ENCODE peak calls at places on chromosome 12, in seven cellular contexts. O is trophoblast cell; F is heart left ventricle; G is ovary; E is CD8-positive, alpha-beta memory T cell; D is astrocyte; K is Karpas-422. Y is an unnamed sample.

GRCh38 chr12:67854351-67854750 is 134.9 kb upstream of the IFNG-AS1 start:
- DNase-seq in O (no peak), F (no peak), G (no peak), E (no peak), D (peak; percentile 71), K (no peak), Y (no peak)

GRCh38 chr12:14780851-14781250 is 22.4 kb downstream of the WBP11 start:
- DNase-seq in O (no peak), F (no peak), G (no peak), E (no peak), D (no peak), K (no peak), Y (no peak)

GRCh38 chr12:87930033-87930432 is 99.2 kb downstream of the C12orf50 start:
- DNase-seq in O (peak; percentile 14), F (no peak), G (no peak), E (no peak), D (peak; percentile 66), K (no peak), Y (no peak)

GRCh38 chr12:66375560-66375959 is 73.3 kb downstream of the HELB start:
- DNase-seq in O (no peak), F (no peak), G (no peak), E (no peak), D (no peak), K (no peak), Y (no peak)

GRCh38 chr12:52216807-52217206 is 16.2 kb upstream of the KRT7 start:
- DNase-seq in O (no peak), F (no peak), G (no peak), E (no peak), D (no peak), K (no peak), Y (peak; percentile 79)

GRCh38 chr12:107491856-107492255 is 193.7 kb upstream of the PWP1 start:
- DNase-seq in O (no peak), F (no peak), G (no peak), E (no peak), D (no peak), K (no peak), Y (no peak)

GRCh38 chr12:69544087-69544486 is 41.2 kb upstream of the CCT2 start:
- DNase-seq in O (peak; percentile 39), F (no peak), G (no peak), E (no peak), D (no peak), K (no peak), Y (no peak)

GRCh38 chr12:920676-921075 is 28.8 kb downstream of the RAD52 start:
- DNase-seq in O (no peak), F (no peak), G (no peak), E (no peak), D (no peak), K (no peak), Y (no peak)

GRCh38 chr12:6817056-6817455 is 4.6 kb upstream of the GPR162 start:
- DNase-seq in O (no peak), F (no peak), G (no peak), E (no peak), D (no peak), K (no peak), Y (no peak)

GRCh38 chr12:180445-180844 is 33.5 kb downstream of the SLC6A12 start:
- DNase-seq in O (peak; percentile 5), F (peak; percentile 63), G (no peak), E (no peak), D (peak; percentile 8), K (no peak), Y (no peak)

GRCh38 chr12:88865537-88865936 is 285.3 kb upstream of the KITLG start:
- DNase-seq in O (no peak), F (no peak), G (no peak), E (no peak), D (no peak), K (no peak), Y (no peak)

GRCh38 chr12:2412305-2412643 is 359.5 kb downstream of the CACNA1C start:
- DNase-seq in O (no peak), F (no peak), G (no peak), E (no peak), D (no peak), K (no peak), Y (no peak)

GRCh38 chr12:6310771-6311610 is 509 bp downstream of the PLEKHG6 start:
- DNase-seq in O (peak; percentile 55), F (no peak), G (no peak), E (no peak), D (no peak), K (no peak), Y (no peak)

GRCh38 chr12:93003540-93004239 is 74.6 kb upstream of the EEA1 start:
- DNase-seq in O (no peak), F (no peak), G (no peak), E (no peak), D (no peak), K (no peak), Y (no peak)

GRCh38 chr12:53948650-53949593 is 5.8 kb upstream of the HOXC12 start:
- DNase-seq in O (no peak), F (no peak), G (no peak), E (no peak), D (no peak), K (no peak), Y (no peak)

GRCh38 chr12:88638956-88639355 is 58.7 kb upstream of the KITLG start:
- DNase-seq in O (peak; percentile 14), F (no peak), G (no peak), E (no peak), D (no peak), K (no peak), Y (no peak)

GRCh38 chr12:116745554-116745953 is 7.4 kb downstream of the RNFT2 start:
- DNase-seq in O (no peak), F (no peak), G (no peak), E (no peak), D (no peak), K (no peak), Y (no peak)

DNA sequence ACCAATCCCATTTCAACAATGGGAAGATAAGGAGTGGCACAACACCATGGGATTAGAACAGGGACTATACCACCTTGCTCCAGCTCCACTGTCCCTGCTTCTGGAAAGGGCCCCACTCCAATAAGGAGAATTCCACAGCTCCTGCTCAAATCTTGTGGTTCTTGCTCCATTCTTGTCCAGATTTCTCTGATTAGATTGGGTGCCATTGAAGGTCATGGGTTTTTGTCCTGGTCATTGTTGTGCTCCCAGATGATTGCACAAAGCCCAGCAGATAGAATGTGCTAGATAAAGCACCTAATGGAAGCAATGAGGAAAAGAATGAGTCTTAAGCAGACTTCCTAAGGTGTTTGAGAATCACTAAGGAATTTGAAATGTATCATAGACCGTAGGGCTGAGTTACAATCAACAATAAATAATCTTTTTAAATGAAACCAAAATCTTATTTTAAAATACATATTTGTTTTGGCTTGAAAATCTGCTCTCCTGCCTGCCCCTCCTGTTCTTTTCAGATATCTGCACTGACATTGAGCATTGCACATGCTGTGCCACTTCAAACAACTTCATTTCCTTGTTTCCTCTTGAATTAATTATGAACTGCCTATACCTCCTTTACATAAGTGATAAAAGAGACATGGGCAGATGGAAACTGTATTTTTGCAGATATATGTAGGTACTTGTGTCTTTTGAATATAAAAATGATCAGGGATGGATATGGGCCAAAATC is 115.9 kb downstream of the FGD4 start:
- DNase-seq in O (peak; percentile 84), F (no peak), G (no peak), E (no peak), D (no peak), K (no peak), Y (no peak)
- H3K4me1 ChIP-seq in O (no peaks in the 10 kb centered on the region), F (peaks cover 13% of the 10 kb centered on the region), G (no peaks in the 10 kb centered on the region), E (no peaks in the 10 kb centered on the region), D (no peaks in the 10 kb centered on the region), K (no peaks in the 10 kb centered on the region), Y (peaks cover 18% of the 10 kb centered on the region)

DNA sequence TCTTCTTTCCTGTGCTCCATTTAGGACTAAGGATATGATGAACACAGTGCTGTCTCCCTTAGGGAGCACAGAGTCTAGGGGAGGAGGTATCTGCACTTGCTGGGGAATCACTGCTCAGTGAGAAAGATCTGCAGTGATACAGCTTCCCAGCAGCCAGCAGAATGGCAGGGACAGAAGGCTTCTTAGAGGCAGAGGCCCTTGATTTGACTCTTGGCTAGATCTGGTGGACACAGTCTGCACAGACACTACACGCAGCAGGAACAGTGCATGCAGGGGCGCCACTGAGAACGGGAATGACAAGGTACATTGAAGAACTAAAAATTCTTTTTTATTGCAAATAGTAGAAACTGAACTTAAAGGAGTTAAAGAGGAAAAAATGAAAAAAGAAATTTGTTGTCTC is 51.6 kb downstream of the KCNA1 start:
- DNase-seq in O (no peak), F (no peak), G (no peak), E (no peak), D (no peak), K (no peak), Y (no peak)
- H3K27me3 ChIP-seq in O (no peaks in the 10 kb centered on the region), F (peaks cover 16% of the 10 kb centered on the region), G (no peaks in the 10 kb centered on the region), E (no peaks in the 10 kb centered on the region), D (peaks cover 5% of the 10 kb centered on the region), K (no peaks in the 10 kb centered on the region), Y (no peaks in the 10 kb centered on the region)

DNA sequence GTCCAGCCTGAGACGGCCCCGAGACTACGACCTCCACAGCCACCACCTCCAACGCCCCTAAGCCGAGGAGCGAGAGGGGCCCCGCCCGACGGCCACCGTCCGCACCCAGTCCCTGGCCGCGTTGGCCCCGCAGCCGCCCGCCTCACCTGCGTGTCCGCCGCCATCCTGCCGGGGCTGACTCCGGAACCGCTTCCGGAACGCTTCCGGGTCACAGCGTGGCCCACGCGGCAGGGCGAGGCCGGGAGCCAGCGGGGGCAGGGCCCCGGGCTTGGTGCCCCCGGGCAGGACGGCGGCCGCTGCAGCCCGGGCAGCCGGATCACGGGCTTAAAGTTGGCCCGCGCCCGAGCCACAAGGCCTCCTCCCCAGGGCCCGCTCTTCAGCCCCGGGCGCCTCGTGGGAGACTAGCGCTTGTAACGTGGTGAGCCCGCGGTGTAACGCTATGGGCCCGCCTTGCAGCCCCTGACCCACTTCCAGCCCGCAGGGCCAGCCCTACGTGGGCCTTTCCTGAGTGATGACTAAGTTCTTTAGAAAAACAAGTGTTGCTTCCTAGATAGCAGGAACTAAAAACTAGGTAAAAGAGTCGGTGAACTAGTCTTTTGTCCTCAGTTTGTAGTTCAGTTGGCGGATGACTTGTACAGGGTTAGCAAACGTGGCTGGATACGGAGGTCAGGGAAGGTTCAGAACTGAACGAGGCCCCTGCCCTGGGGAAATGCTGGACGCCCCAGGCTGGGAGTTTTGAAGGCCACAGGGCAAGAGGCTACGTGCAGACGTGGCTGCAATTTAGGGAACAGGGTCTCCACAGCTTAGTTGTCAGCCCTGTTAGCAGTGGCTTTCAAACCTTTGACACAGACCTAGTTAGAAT is at the start of gene GCN1:
- DNase-seq in O (peak; percentile 95), F (peak; percentile 86), G (peak; percentile 93), E (peak; percentile 82), D (peak; percentile 79), K (peak; percentile 94), Y (peak; percentile 87)
- H3K4me1 ChIP-seq in O (peaks cover 4% of the 10 kb centered on the region), F (peaks cover 17% of the 10 kb centered on the region), G (peaks cover 12% of the 10 kb centered on the region), E (peaks cover 51% of the 10 kb centered on the region), D (peaks cover 32% of the 10 kb centered on the region), K (peaks cover 60% of the 10 kb centered on the region), Y (peaks cover 72% of the 10 kb centered on the region)

GRCh38 chr12:49536526-49537195 is 2.2 kb upstream of the KCNH3 start:
- DNase-seq in O (no peak), F (no peak), G (no peak), E (no peak), D (no peak), K (no peak), Y (no peak)
- H3K27me3 ChIP-seq in O (peaks cover 62% of the 10 kb centered on the region), F (peaks cover 29% of the 10 kb centered on the region), G (no peaks in the 10 kb centered on the region), E (no peaks in the 10 kb centered on the region), D (peaks cover 35% of the 10 kb centered on the region), K (no peaks in the 10 kb centered on the region), Y (no peaks in the 10 kb centered on the region)